ENCODE peak calls at places on chromosomes 6 and 20, in seven cellular contexts. One of them, this sample, is unnamed.
A peak's percentile ranks its signal among the peaks of the same experiment; 100 is the strongest.

GRCh38 chr6:106272289-106272688 is 53.3 kb downstream of the ATG5 start:
- DNase-seq in GM04504: no peak
- DNase-seq in stomach: no peak
- DNase-seq in IMR-90: no peak
- DNase-seq in tibial artery: no peak
- DNase-seq in natural killer cell: no peak
- DNase-seq in stimulated activated CD4-positive, alpha-beta T cell treated with anti-CD3 and anti-CD28 coated beads, TNF-alpha, amount 100 ng/mL, for 1 hour: no peak
- DNase-seq in this sample: no peak

GRCh38 chr20:2283706-2284423 is 11.9 kb upstream of the TGM3 start:
- DNase-seq in stomach: no peak
- DNase-seq in natural killer cell: no peak
- DNase-seq in IMR-90: no peak
- DNase-seq in GM04504: no peak
- DNase-seq in stimulated activated CD4-positive, alpha-beta T cell treated with anti-CD3 and anti-CD28 coated beads, TNF-alpha, amount 100 ng/mL, for 1 hour: no peak
- DNase-seq in tibial artery: no peak
- DNase-seq in this sample: peak; percentile 22

GRCh38 chr20:8424986-8425385 is 292.9 kb downstream of the PLCB1 start:
- DNase-seq in tibial artery: no peak
- DNase-seq in GM04504: no peak
- DNase-seq in IMR-90: no peak
- DNase-seq in stomach: no peak
- DNase-seq in natural killer cell: no peak
- DNase-seq in stimulated activated CD4-positive, alpha-beta T cell treated with anti-CD3 and anti-CD28 coated beads, TNF-alpha, amount 100 ng/mL, for 1 hour: no peak
- DNase-seq in this sample: no peak

GRCh38 chr6:14635933-14636599 is 518.5 kb downstream of the CD83 start:
- DNase-seq in IMR-90: no peak
- DNase-seq in tibial artery: no peak
- DNase-seq in stomach: no peak
- DNase-seq in stimulated activated CD4-positive, alpha-beta T cell treated with anti-CD3 and anti-CD28 coated beads, TNF-alpha, amount 100 ng/mL, for 1 hour: no peak
- DNase-seq in natural killer cell: no peak
- DNase-seq in GM04504: no peak
- DNase-seq in this sample: no peak

GRCh38 chr20:47475419-47476044 is 26.2 kb upstream of the NCOA3 start:
- DNase-seq in GM04504: no peak
- DNase-seq in natural killer cell: no peak
- DNase-seq in tibial artery: no peak
- DNase-seq in stomach: no peak
- DNase-seq in IMR-90: no peak
- DNase-seq in stimulated activated CD4-positive, alpha-beta T cell treated with anti-CD3 and anti-CD28 coated beads, TNF-alpha, amount 100 ng/mL, for 1 hour: no peak
- DNase-seq in this sample: no peak

GRCh38 chr6:33375143-33375649 is 16.4 kb upstream of the KIFC1 start:
- DNase-seq in stimulated activated CD4-positive, alpha-beta T cell treated with anti-CD3 and anti-CD28 coated beads, TNF-alpha, amount 100 ng/mL, for 1 hour: no peak
- DNase-seq in natural killer cell: no peak
- DNase-seq in stomach: peak; percentile 76
- DNase-seq in GM04504: peak; percentile 74
- DNase-seq in IMR-90: peak; percentile 84
- DNase-seq in tibial artery: peak; percentile 87
- DNase-seq in this sample: no peak

GRCh38 chr6:30163090-30163917 is at the start of gene TRIM15:
- DNase-seq in stomach: no peak
- DNase-seq in IMR-90: no peak
- DNase-seq in stimulated activated CD4-positive, alpha-beta T cell treated with anti-CD3 and anti-CD28 coated beads, TNF-alpha, amount 100 ng/mL, for 1 hour: peak; percentile 37
- DNase-seq in natural killer cell: no peak
- DNase-seq in tibial artery: no peak
- DNase-seq in GM04504: no peak
- DNase-seq in this sample: peak; percentile 82

GRCh38 chr6:80454197-80454596 is 347.7 kb downstream of the BCKDHB start:
- DNase-seq in IMR-90: peak; percentile 92
- DNase-seq in natural killer cell: peak; percentile 18
- DNase-seq in tibial artery: no peak
- DNase-seq in stomach: no peak
- DNase-seq in GM04504: peak; percentile 91
- DNase-seq in stimulated activated CD4-positive, alpha-beta T cell treated with anti-CD3 and anti-CD28 coated beads, TNF-alpha, amount 100 ng/mL, for 1 hour: no peak
- DNase-seq in this sample: no peak

GRCh38 chr20:43404880-43405279 is 52.8 kb upstream of the SRSF6 start:
- DNase-seq in GM04504: no peak
- DNase-seq in stimulated activated CD4-positive, alpha-beta T cell treated with anti-CD3 and anti-CD28 coated beads, TNF-alpha, amount 100 ng/mL, for 1 hour: no peak
- DNase-seq in tibial artery: no peak
- DNase-seq in stomach: no peak
- DNase-seq in natural killer cell: no peak
- DNase-seq in IMR-90: no peak
- DNase-seq in this sample: peak; percentile 41

GRCh38 chr20:62592506-62593177 is 49.7 kb upstream of the SLCO4A1 start:
- DNase-seq in GM04504: no peak
- DNase-seq in stomach: no peak
- DNase-seq in stimulated activated CD4-positive, alpha-beta T cell treated with anti-CD3 and anti-CD28 coated beads, TNF-alpha, amount 100 ng/mL, for 1 hour: no peak
- DNase-seq in natural killer cell: no peak
- DNase-seq in IMR-90: no peak
- DNase-seq in tibial artery: no peak
- DNase-seq in this sample: no peak

GRCh38 chr6:156977527-156978291 is 200.5 kb downstream of the ARID1B start:
- DNase-seq in stimulated activated CD4-positive, alpha-beta T cell treated with anti-CD3 and anti-CD28 coated beads, TNF-alpha, amount 100 ng/mL, for 1 hour: no peak
- DNase-seq in tibial artery: no peak
- DNase-seq in stomach: peak; percentile 46
- DNase-seq in IMR-90: peak; percentile 47
- DNase-seq in GM04504: peak; percentile 46
- DNase-seq in natural killer cell: no peak
- DNase-seq in this sample: peak; percentile 54

This sample was measured in DMS53.